ENCODE peak calls at places on chromosomes 3 and 15, in six cellular contexts. H is A549; E is H9; V is adrenal gland; F is uterus; Z is effector memory CD4-positive, alpha-beta T cell. M is an unnamed sample.

GRCh38 chr3:69719292-69719691 is 20.0 kb upstream of the MITF start:
- DNase-seq in E (no peak), Z (no peak), H (no peak), V (no peak), F (no peak), M (no peak)

GRCh38 chr3:72665701-72666443 is 182.4 kb downstream of the SHQ1 start:
- DNase-seq in F (no peak), E (peak), H (peak), Z (no peak), V (peak), M (no peak)

GRCh38 chr15:70127288-70127746 is 29.6 kb upstream of the TLE3 start:
- DNase-seq in Z (no peak), F (no peak), H (no peak), E (no peak), V (no peak), M (no peak)

GRCh38 chr15:50813865-50814264 is 48.4 kb upstream of the SPPL2A start:
- DNase-seq in Z (no peak), V (no peak), E (no peak), H (no peak), F (no peak), M (no peak)

GRCh38 chr3:182568206-182568605 is 225.1 kb upstream of the ATP11B start:
- DNase-seq in Z (no peak), E (no peak), F (no peak), V (no peak), H (no peak), M (no peak)

GRCh38 chr3:33181229-33181628 is 37.4 kb downstream of the SUSD5 start:
- DNase-seq in Z (no peak), H (no peak), V (no peak), F (no peak), E (no peak), M (no peak)

GRCh38 chr15:78429477-78429876 is 8.5 kb upstream of the IREB2 start:
- DNase-seq in E (no peak), F (no peak), H (no peak), Z (no peak), V (no peak), M (no peak)

GRCh38 chr3:171028779-171029232 is 2.3 kb upstream of the SLC2A2 start:
- DNase-seq in Z (no peak), V (no peak), F (no peak), H (no peak), E (no peak), M (no peak)

GRCh38 chr3:194512895-194513601 is 26.2 kb upstream of the ATP13A3 start:
- DNase-seq in V (no peak), Z (no peak), H (no peak), E (no peak), F (no peak), M (no peak)

GRCh38 chr3:113205481-113205880 is 5.9 kb upstream of the BOC start:
- DNase-seq in F (no peak), V (no peak), Z (no peak), H (no peak), E (no peak), M (no peak)

GRCh38 chr3:70857926-70858325 is 545.5 kb upstream of the MDFIC2 start:
- DNase-seq in Z (no peak), E (no peak), H (no peak), F (no peak), V (no peak), M (no peak)

GRCh38 chr3:139261754-139262632 is 81.8 kb upstream of the MRPS22 start:
- DNase-seq in Z (no peak), H (no peak), F (no peak), V (no peak), E (no peak), M (no peak)

GRCh38 chr3:188415196-188415595 is 261.2 kb downstream of the LPP start:
- DNase-seq in H (no peak), Z (no peak), E (no peak), F (no peak), V (no peak), M (no peak)

GRCh38 chr3:188220097-188220788 is 66.3 kb downstream of the LPP start:
- DNase-seq in Z (no peak), E (no peak), H (no peak), V (no peak), F (no peak), M (no peak)

GRCh38 chr15:68774521-68775293 is 46.0 kb downstream of the ANP32A start:
- DNase-seq in E (no peak), F (no peak), H (no peak), Z (no peak), V (no peak), M (no peak)

GRCh38 chr3:183211390-183211789 is 41.7 kb upstream of the B3GNT5 start:
- DNase-seq in E (no peak), V (peak), F (no peak), H (no peak), Z (no peak), M (peak)

GRCh38 chr3:189395825-189396224 is 224.1 kb downstream of the TPRG1 start:
- DNase-seq in H (no peak), Z (no peak), V (no peak), E (no peak), F (no peak), M (no peak)

GRCh38 chr3:102229062-102229655 is 205.7 kb upstream of the ZPLD1 start:
- DNase-seq in Z (peak), E (peak), V (peak), H (peak), F (peak), M (peak)

GRCh38 chr3:135170732-135171131 is 375.7 kb downstream of the EPHB1 start:
- DNase-seq in H (no peak), E (no peak), V (no peak), F (no peak), Z (no peak), M (no peak)

GRCh38 chr3:170330366-170330765 is 27.1 kb upstream of the SKIL start:
- DNase-seq in V (peak), Z (no peak), E (peak), F (no peak), H (peak), M (no peak)

GRCh38 chr15:64209680-64210334 is 47.0 kb upstream of the PPIB start:
- DNase-seq in E (no peak), V (no peak), H (peak), Z (no peak), F (no peak), M (no peak)

GRCh38 chr3:103499132-103499885 is 1064.5 kb downstream of the ZPLD1 start:
- DNase-seq in F (no peak), E (no peak), V (no peak), Z (no peak), H (no peak), M (no peak)

GRCh38 chr15:63134245-63134644 is 12.6 kb downstream of the LACTB start:
- DNase-seq in F (no peak), Z (no peak), E (no peak), H (no peak), V (no peak), M (no peak)

GRCh38 chr15:63135281-63135680 is 13.6 kb downstream of the LACTB start:
- DNase-seq in F (no peak), V (no peak), Z (no peak), E (no peak), H (no peak), M (no peak)

GRCh38 chr15:63133786-63134185 is 12.1 kb downstream of the LACTB start:
- DNase-seq in V (no peak), E (no peak), F (no peak), H (no peak), Z (no peak), M (no peak)

GRCh38 chr15:63135804-63136203 is 14.1 kb downstream of the LACTB start:
- DNase-seq in Z (no peak), F (no peak), V (peak), E (no peak), H (no peak), M (no peak)

GRCh38 chr15:63136742-63137141 is 15.1 kb downstream of the LACTB start:
- DNase-seq in V (no peak), H (no peak), E (no peak), Z (no peak), F (no peak), M (no peak)
- H3K27ac ChIP-seq in V (peak), H (no peak), E (no peak), Z (no peak), F (peak), M (no peak)

GRCh38 chr3:12343091-12343494 is 54.2 kb downstream of the PPARG start:
- DNase-seq in Z (no peak), H (no peak), V (no peak), E (no peak), F (no peak), M (no peak)

GRCh38 chr3:12347301-12347700 is 58.4 kb downstream of the PPARG start:
- DNase-seq in F (no peak), Z (no peak), H (no peak), V (no peak), E (no peak), M (no peak)

GRCh38 chr3:12345584-12346494 is 57.0 kb downstream of the PPARG start:
- DNase-seq in F (no peak), H (no peak), V (no peak), E (no peak), Z (no peak), M (no peak)

GRCh38 chr3:12342151-12342550 is 53.3 kb downstream of the PPARG start:
- DNase-seq in E (no peak), H (no peak), F (no peak), V (no peak), Z (no peak), M (no peak)

GRCh38 chr3:12345141-12345561 is 56.3 kb downstream of the PPARG start:
- DNase-seq in F (no peak), E (no peak), Z (no peak), V (no peak), H (peak), M (no peak)
- H3K27ac ChIP-seq in F (no peak), E (no peak), Z (no peak), V (no peak), H (peak), M (no peak)

DNA sequence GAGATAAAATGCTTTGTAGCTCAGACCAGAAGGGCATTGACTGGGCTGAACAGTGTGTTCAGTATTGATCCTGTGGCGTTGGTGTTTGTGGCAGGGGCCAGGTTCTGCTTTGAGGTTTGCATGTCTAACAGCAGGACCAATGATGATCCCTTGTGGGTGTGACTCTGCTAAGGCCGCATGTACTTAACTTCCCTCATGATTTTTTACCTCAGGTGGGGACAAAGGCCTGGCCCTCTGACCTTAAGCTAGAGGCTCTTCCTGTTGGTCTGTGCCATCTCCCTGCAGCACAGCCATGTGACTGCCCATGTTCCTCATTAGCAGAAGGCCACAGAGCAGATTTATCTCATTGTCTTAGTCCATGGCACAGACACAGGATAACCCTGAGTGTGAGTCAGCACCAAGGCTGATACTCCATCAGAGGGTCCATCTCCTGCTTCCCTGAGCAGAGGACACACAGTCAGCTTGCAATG is 34.3 kb upstream of the BSN start:
- DNase-seq in F (no peak), Z (no peak), H (no peak), V (peak), E (no peak), M (no peak)
- H3K27ac ChIP-seq in F (no peak), Z (no peak), H (no peak), V (peak), E (no peak), M (peak)

DNA sequence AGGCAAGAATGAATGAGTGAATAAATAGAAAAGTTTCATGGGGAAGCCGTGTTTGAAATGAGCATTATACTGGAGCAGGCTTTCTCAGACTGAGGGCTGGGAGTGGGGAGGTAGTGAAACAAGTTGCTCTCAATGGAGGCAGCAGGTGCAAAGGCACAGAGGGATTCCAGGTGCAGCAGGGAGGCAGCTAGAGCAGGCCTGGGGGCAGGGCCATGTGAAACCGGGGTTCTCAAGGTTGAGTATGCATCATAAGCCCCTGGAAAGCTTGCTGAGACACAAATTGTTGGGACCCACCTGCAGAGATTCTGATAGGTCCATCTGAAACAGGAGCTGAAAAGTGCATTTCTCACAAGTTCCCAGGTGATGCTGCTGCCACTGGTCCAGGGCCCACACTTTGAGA is 45.3 kb downstream of the BFSP2 start:
- DNase-seq in Z (no peak), H (no peak), F (no peak), V (no peak), E (no peak), M (no peak)
- H3K27ac ChIP-seq in Z (no peak), H (peak), F (no peak), V (no peak), E (no peak), M (no peak)

GRCh38 chr15:93007994-93008393 is 81.0 kb downstream of the RGMA start:
- DNase-seq in V (no peak), Z (no peak), F (no peak), E (no peak), H (no peak), M (no peak)
- H3K27ac ChIP-seq in V (no peak), Z (no peak), F (peak), E (no peak), H (no peak), M (peak)

DNA sequence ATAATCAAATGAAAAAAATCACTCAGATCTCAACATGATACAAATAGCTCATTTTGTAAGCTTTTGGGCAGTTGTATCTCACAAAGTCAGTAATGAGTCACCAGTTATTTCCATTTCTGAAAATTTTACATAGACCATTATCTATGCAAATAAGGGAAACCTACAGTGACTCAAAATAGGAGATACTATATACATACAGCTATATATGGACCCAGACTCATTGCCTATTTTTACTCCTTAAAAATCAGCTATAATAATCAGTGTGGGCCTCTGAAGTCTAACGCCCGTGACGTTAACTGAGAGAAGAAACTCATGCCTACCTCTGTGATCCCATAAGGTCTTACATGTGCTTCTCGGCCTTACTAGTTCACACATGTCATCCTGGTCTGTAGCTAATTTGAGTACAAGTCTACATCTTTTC is 31.6 kb downstream of the LRIG1 start:
- DNase-seq in V (no peak), H (no peak), E (no peak), Z (no peak), F (no peak), M (no peak)
- H3K27ac ChIP-seq in V (no peak), H (no peak), E (no peak), Z (no peak), F (no peak), M (peak)

M was measured in psoas muscle.